ENCODE peak calls at places on chromosomes 1 and 21, in five cellular contexts. One of them, this sample, is unnamed.

GRCh38 chr1:33137800-33138199 is 44.0 kb downstream of the TRIM62 start:
- DNase-seq in HCT116: no peak
- DNase-seq in tibial artery: no peak
- DNase-seq in transverse colon: no peak
- DNase-seq in substantia nigra: peak
- DNase-seq in this sample: no peak

GRCh38 chr1:10640079-10640578 is 156.3 kb downstream of the CASZ1 start:
- DNase-seq in tibial artery: no peak
- DNase-seq in transverse colon: no peak
- DNase-seq in HCT116: no peak
- DNase-seq in substantia nigra: no peak
- DNase-seq in this sample: peak

GRCh38 chr1:25486602-25487001 is 55.9 kb downstream of the MACO1 start:
- DNase-seq in tibial artery: no peak
- DNase-seq in HCT116: no peak
- DNase-seq in transverse colon: no peak
- DNase-seq in substantia nigra: no peak
- DNase-seq in this sample: no peak

GRCh38 chr1:233316473-233316872 is 11.1 kb upstream of the MAP3K21 start:
- DNase-seq in HCT116: no peak
- DNase-seq in tibial artery: no peak
- DNase-seq in substantia nigra: no peak
- DNase-seq in transverse colon: no peak
- DNase-seq in this sample: no peak

GRCh38 chr1:5692649-5693048 is 299.6 kb downstream of the NPHP4 start:
- DNase-seq in tibial artery: no peak
- DNase-seq in transverse colon: peak
- DNase-seq in HCT116: no peak
- DNase-seq in substantia nigra: no peak
- DNase-seq in this sample: no peak

GRCh38 chr1:94280541-94280940 is 43.2 kb upstream of the ARHGAP29 start:
- DNase-seq in substantia nigra: no peak
- DNase-seq in HCT116: no peak
- DNase-seq in transverse colon: no peak
- DNase-seq in tibial artery: no peak
- DNase-seq in this sample: no peak

GRCh38 chr1:63012339-63012738 is 228.4 kb downstream of the ATG4C start:
- DNase-seq in tibial artery: no peak
- DNase-seq in substantia nigra: no peak
- DNase-seq in transverse colon: no peak
- DNase-seq in HCT116: no peak
- DNase-seq in this sample: no peak

GRCh38 chr21:46650476-46651098 is 15.1 kb downstream of the PRMT2 start:
- DNase-seq in substantia nigra: no peak
- DNase-seq in tibial artery: no peak
- DNase-seq in HCT116: no peak
- DNase-seq in transverse colon: no peak
- DNase-seq in this sample: no peak

GRCh38 chr1:32743380-32744062 is 41.0 kb upstream of the SYNC start:
- DNase-seq in substantia nigra: no peak
- DNase-seq in HCT116: no peak
- DNase-seq in tibial artery: no peak
- DNase-seq in transverse colon: peak
- DNase-seq in this sample: no peak

GRCh38 chr1:94550800-94551241 is 9.3 kb upstream of the F3 start:
- DNase-seq in tibial artery: no peak
- DNase-seq in HCT116: no peak
- DNase-seq in transverse colon: no peak
- DNase-seq in substantia nigra: no peak
- DNase-seq in this sample: no peak

GRCh38 chr1:47687618-47687940 is 249.7 kb downstream of the FOXD2 start:
- DNase-seq in HCT116: no peak
- DNase-seq in transverse colon: no peak
- DNase-seq in substantia nigra: no peak
- DNase-seq in tibial artery: no peak
- DNase-seq in this sample: no peak

GRCh38 chr1:110482662-110483307 is 31.8 kb downstream of the PROK1 start:
- DNase-seq in tibial artery: no peak
- DNase-seq in transverse colon: no peak
- DNase-seq in HCT116: no peak
- DNase-seq in substantia nigra: no peak
- DNase-seq in this sample: no peak

GRCh38 chr1:18398791-18399551 is 81.8 kb upstream of the KLHDC7A start:
- DNase-seq in tibial artery: no peak
- DNase-seq in HCT116: no peak
- DNase-seq in substantia nigra: no peak
- DNase-seq in transverse colon: no peak
- DNase-seq in this sample: no peak

GRCh38 chr1:45848714-45849113 is 45.3 kb downstream of the MAST2 start:
- DNase-seq in HCT116: no peak
- DNase-seq in transverse colon: no peak
- DNase-seq in substantia nigra: no peak
- DNase-seq in tibial artery: no peak
- DNase-seq in this sample: no peak

GRCh38 chr1:180155202-180155682 is 573 bp downstream of the QSOX1 start:
- DNase-seq in HCT116: no peak
- DNase-seq in substantia nigra: peak
- DNase-seq in transverse colon: peak
- DNase-seq in tibial artery: no peak
- DNase-seq in this sample: no peak

GRCh38 chr1:247452447-247453039 is 5.4 kb downstream of the OR2B11 start:
- DNase-seq in HCT116: no peak
- DNase-seq in substantia nigra: no peak
- DNase-seq in tibial artery: no peak
- DNase-seq in transverse colon: no peak
- DNase-seq in this sample: no peak

GRCh38 chr1:228994691-228995090 is 259.4 kb downstream of the RHOU start:
- DNase-seq in tibial artery: no peak
- DNase-seq in HCT116: no peak
- DNase-seq in substantia nigra: no peak
- DNase-seq in transverse colon: no peak
- DNase-seq in this sample: no peak

GRCh38 chr1:234262754-234263105 is 110.5 kb upstream of the COA6 start:
- DNase-seq in transverse colon: no peak
- DNase-seq in substantia nigra: no peak
- DNase-seq in HCT116: no peak
- DNase-seq in tibial artery: no peak
- DNase-seq in this sample: no peak

GRCh38 chr21:36548866-36549265 is 68.9 kb upstream of the CLDN14 start:
- DNase-seq in substantia nigra: no peak
- DNase-seq in transverse colon: no peak
- DNase-seq in HCT116: no peak
- DNase-seq in tibial artery: no peak
- DNase-seq in this sample: no peak

GRCh38 chr1:27098447-27099153 is 56.3 kb downstream of the SLC9A1 start:
- DNase-seq in substantia nigra: no peak
- DNase-seq in tibial artery: peak
- DNase-seq in HCT116: no peak
- DNase-seq in transverse colon: no peak
- DNase-seq in this sample: no peak

GRCh38 chr21:38454161-38454560 is 44.1 kb downstream of the ERG start:
- DNase-seq in transverse colon: no peak
- DNase-seq in substantia nigra: no peak
- DNase-seq in HCT116: no peak
- DNase-seq in tibial artery: no peak
- DNase-seq in this sample: no peak

GRCh38 chr1:46549697-46550681 is 1.5 kb downstream of the KNCN start:
- DNase-seq in transverse colon: no peak
- DNase-seq in tibial artery: no peak
- DNase-seq in HCT116: no peak
- DNase-seq in substantia nigra: no peak
- DNase-seq in this sample: no peak

GRCh38 chr1:111875640-111876039 is 113.8 kb downstream of the KCND3 start:
- DNase-seq in tibial artery: no peak
- DNase-seq in transverse colon: no peak
- DNase-seq in HCT116: no peak
- DNase-seq in substantia nigra: no peak
- DNase-seq in this sample: no peak

GRCh38 chr1:111880866-111881837 is 108.3 kb downstream of the KCND3 start:
- DNase-seq in transverse colon: peak
- DNase-seq in tibial artery: no peak
- DNase-seq in HCT116: no peak
- DNase-seq in substantia nigra: peak
- DNase-seq in this sample: no peak

GRCh38 chr1:111878649-111879048 is 110.8 kb downstream of the KCND3 start:
- DNase-seq in substantia nigra: no peak
- DNase-seq in HCT116: no peak
- DNase-seq in tibial artery: no peak
- DNase-seq in transverse colon: no peak
- DNase-seq in this sample: no peak

GRCh38 chr1:111879086-111879485 is 110.4 kb downstream of the KCND3 start:
- DNase-seq in substantia nigra: no peak
- DNase-seq in transverse colon: no peak
- DNase-seq in HCT116: no peak
- DNase-seq in tibial artery: no peak
- DNase-seq in this sample: no peak

DNA sequence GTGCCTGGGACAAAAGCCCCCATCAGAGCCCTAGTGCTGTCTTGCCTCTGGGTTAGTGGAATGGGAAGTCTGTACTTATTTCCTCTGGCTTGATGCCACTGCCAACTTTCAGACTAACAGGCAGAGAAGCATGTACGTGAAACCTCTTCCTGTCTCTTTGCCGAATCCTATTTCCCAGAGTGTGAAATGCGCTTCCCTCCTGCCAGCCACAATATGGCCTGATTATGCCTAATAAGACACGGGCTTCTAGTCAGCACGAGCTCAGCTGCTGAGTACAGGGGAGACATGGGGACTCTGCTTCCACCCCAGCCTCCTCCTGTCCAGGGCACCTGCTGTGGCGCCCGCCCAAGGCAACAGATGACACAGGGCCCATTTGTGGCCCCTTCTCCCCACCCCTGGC is 111.4 kb downstream of the KCND3 start:
- DNase-seq in tibial artery: no peak
- DNase-seq in substantia nigra: no peak
- DNase-seq in HCT116: no peak
- DNase-seq in transverse colon: no peak
- DNase-seq in this sample: no peak
- H3K27ac ChIP-seq in tibial artery: no peak
- H3K27ac ChIP-seq in substantia nigra: no peak
- H3K27ac ChIP-seq in HCT116: no peak
- H3K27ac ChIP-seq in transverse colon: no peak
- H3K27ac ChIP-seq in this sample: no peak

DNA sequence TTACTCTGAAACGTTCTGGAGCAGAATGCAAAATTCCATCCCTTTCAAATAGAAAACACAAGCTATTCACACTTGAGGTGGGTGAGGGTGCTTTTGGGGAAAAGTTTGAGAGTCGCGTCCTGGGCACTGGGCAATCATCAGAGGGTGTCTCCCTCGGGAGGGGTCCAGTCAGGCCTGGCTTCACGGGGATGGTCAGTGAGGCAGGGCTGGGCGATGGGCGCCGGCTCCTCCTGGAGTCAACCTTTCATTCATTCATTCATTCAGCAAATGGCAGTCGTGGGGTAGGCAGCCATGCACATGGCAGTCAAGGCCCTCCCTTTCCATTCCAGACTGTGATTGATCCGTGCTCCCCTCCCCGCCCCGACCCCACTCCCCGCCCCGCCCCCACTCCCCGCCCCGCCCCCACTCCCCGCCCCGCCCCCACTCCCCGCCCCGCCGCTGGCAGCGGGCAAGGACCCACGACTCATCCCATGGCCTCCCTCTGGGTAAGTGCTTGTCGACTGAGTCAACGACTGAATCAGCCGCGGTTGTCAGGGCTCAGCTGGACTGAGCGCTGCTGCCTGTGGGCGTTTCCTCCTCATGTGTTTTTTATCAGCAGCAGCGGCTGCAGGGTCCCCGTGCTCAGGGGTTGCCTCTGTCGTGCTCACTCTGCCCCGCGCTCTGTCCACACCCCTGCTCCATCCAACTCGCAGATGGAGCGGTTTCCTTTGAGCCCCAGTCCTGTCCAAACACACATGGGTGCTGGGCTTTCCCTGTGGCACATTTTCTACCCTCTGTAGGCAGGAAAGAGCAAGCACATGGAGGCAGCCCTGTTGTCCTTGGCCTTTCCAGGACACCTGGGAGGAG is 12.5 kb upstream of the SPSB1 start:
- DNase-seq in transverse colon: peak
- DNase-seq in tibial artery: peak
- DNase-seq in substantia nigra: no peak
- DNase-seq in HCT116: peak
- DNase-seq in this sample: no peak
- H3K27ac ChIP-seq in transverse colon: peak
- H3K27ac ChIP-seq in tibial artery: no peak
- H3K27ac ChIP-seq in substantia nigra: no peak
- H3K27ac ChIP-seq in HCT116: no peak
- H3K27ac ChIP-seq in this sample: no peak

GRCh38 chr1:185348995-185349394 is 32.0 kb upstream of the IVNS1ABP start:
- DNase-seq in tibial artery: no peak
- DNase-seq in HCT116: no peak
- DNase-seq in substantia nigra: no peak
- DNase-seq in transverse colon: no peak
- DNase-seq in this sample: no peak

GRCh38 chr1:185353124-185353523 is 36.1 kb upstream of the IVNS1ABP start:
- DNase-seq in substantia nigra: no peak
- DNase-seq in transverse colon: no peak
- DNase-seq in tibial artery: no peak
- DNase-seq in HCT116: no peak
- DNase-seq in this sample: no peak

GRCh38 chr1:185349556-185349955 is 32.5 kb upstream of the IVNS1ABP start:
- DNase-seq in HCT116: no peak
- DNase-seq in transverse colon: no peak
- DNase-seq in tibial artery: no peak
- DNase-seq in substantia nigra: no peak
- DNase-seq in this sample: no peak

GRCh38 chr1:185350027-185350442 is 33.0 kb upstream of the IVNS1ABP start:
- DNase-seq in tibial artery: no peak
- DNase-seq in HCT116: no peak
- DNase-seq in transverse colon: peak
- DNase-seq in substantia nigra: no peak
- DNase-seq in this sample: no peak

GRCh38 chr1:185352067-185352466 is 35.0 kb upstream of the IVNS1ABP start:
- DNase-seq in substantia nigra: no peak
- DNase-seq in HCT116: no peak
- DNase-seq in transverse colon: no peak
- DNase-seq in tibial artery: no peak
- DNase-seq in this sample: no peak
- H3K27ac ChIP-seq in substantia nigra: no peak
- H3K27ac ChIP-seq in HCT116: no peak
- H3K27ac ChIP-seq in transverse colon: no peak
- H3K27ac ChIP-seq in tibial artery: no peak
- H3K27ac ChIP-seq in this sample: no peak

GRCh38 chr1:43910359-43910758 is 23.2 kb upstream of the ARTN start:
- DNase-seq in HCT116: no peak
- DNase-seq in transverse colon: no peak
- DNase-seq in tibial artery: no peak
- DNase-seq in substantia nigra: no peak
- DNase-seq in this sample: no peak

GRCh38 chr1:43914576-43915525 is 18.8 kb upstream of the ARTN start:
- DNase-seq in tibial artery: no peak
- DNase-seq in transverse colon: no peak
- DNase-seq in HCT116: no peak
- DNase-seq in substantia nigra: no peak
- DNase-seq in this sample: no peak

GRCh38 chr1:43912607-43913006 is 21.0 kb upstream of the ARTN start:
- DNase-seq in transverse colon: peak
- DNase-seq in tibial artery: no peak
- DNase-seq in HCT116: no peak
- DNase-seq in substantia nigra: no peak
- DNase-seq in this sample: no peak

GRCh38 chr1:43913666-43914325 is 19.8 kb upstream of the ARTN start:
- DNase-seq in substantia nigra: no peak
- DNase-seq in transverse colon: no peak
- DNase-seq in HCT116: no peak
- DNase-seq in tibial artery: no peak
- DNase-seq in this sample: no peak

GRCh38 chr1:43913051-43913501 is 20.5 kb upstream of the ARTN start:
- DNase-seq in tibial artery: peak
- DNase-seq in HCT116: no peak
- DNase-seq in substantia nigra: no peak
- DNase-seq in transverse colon: peak
- DNase-seq in this sample: no peak
- H3K27ac ChIP-seq in tibial artery: no peak
- H3K27ac ChIP-seq in HCT116: no peak
- H3K27ac ChIP-seq in substantia nigra: no peak
- H3K27ac ChIP-seq in transverse colon: peak
- H3K27ac ChIP-seq in this sample: no peak